ENCODE peak calls at places on chromosomes 5 and 9, in seven cellular contexts. G is coronary artery, Y is GM23248, F is AG04450, W is fibroblast of the aortic adventitia, D is posterior cingulate gyrus, K is smooth muscle cell of the brain vasculature. A is an unnamed sample.

GRCh38 chr5:177453852-177454396 is 7.3 kb downstream of the PRR7 start:
- DNase-seq in G (no peak), Y (peak; percentile 61), F (no peak), W (peak; percentile 32), D (peak; percentile 92), K (no peak), A (peak; percentile 35)

GRCh38 chr5:122957457-122957856 is 79.1 kb downstream of the PPIC start:
- DNase-seq in G (no peak), Y (no peak), F (no peak), W (no peak), D (no peak), K (no peak), A (no peak)

GRCh38 chr5:36237756-36238155 is 4.0 kb downstream of the NADK2 start:
- DNase-seq in G (no peak), Y (no peak), F (no peak), W (no peak), D (no peak), K (no peak), A (no peak)

GRCh38 chr5:51381801-51382507 is 1.3 kb upstream of the ISL1 start:
- DNase-seq in G (no peak), Y (no peak), F (no peak), W (peak; percentile 41), D (peak; percentile 14), K (no peak), A (peak; percentile 55)

GRCh38 chr9:2227468-2227867 is 212.3 kb downstream of the SMARCA2 start:
- DNase-seq in G (no peak), Y (peak; percentile 69), F (no peak), W (peak; percentile 90), D (no peak), K (no peak), A (no peak)

GRCh38 chr5:143033535-143034260 is 263.5 kb downstream of the ARHGAP26 start:
- DNase-seq in G (no peak), Y (peak; percentile 91), F (peak; percentile 81), W (peak; percentile 92), D (no peak), K (no peak), A (no peak)

GRCh38 chr5:16776611-16777251 is 159.4 kb downstream of the MYO10 start:
- DNase-seq in G (no peak), Y (no peak), F (no peak), W (no peak), D (peak; percentile 91), K (no peak), A (no peak)

GRCh38 chr5:124519396-124519795 is 227.0 kb downstream of the ZNF608 start:
- DNase-seq in G (no peak), Y (peak; percentile 91), F (peak; percentile 51), W (peak; percentile 88), D (peak; percentile 70), K (no peak), A (no peak)

GRCh38 chr9:72333758-72334157 is 31.2 kb downstream of the ZFAND5 start:
- DNase-seq in G (no peak), Y (no peak), F (no peak), W (no peak), D (no peak), K (no peak), A (no peak)

GRCh38 chr5:74949976-74950375 is 83.8 kb upstream of the FAM169A start:
- DNase-seq in G (no peak), Y (peak; percentile 69), F (no peak), W (no peak), D (no peak), K (no peak), A (no peak)

GRCh38 chr5:177508217-177508611 is 1.4 kb downstream of the DOK3 start:
- DNase-seq in G (no peak), Y (no peak), F (no peak), W (no peak), D (peak; percentile 83), K (no peak), A (no peak)

GRCh38 chr5:171535162-171535561 is 115.7 kb downstream of the FGF18 start:
- DNase-seq in G (no peak), Y (no peak), F (no peak), W (no peak), D (no peak), K (no peak), A (no peak)

GRCh38 chr5:76292923-76293322 is 110.2 kb upstream of the IQGAP2 start:
- DNase-seq in G (no peak), Y (no peak), F (no peak), W (no peak), D (no peak), K (no peak), A (no peak)

GRCh38 chr5:59380350-59380951 is 513.1 kb downstream of the PDE4D start:
- DNase-seq in G (no peak), Y (peak; percentile 73), F (peak; percentile 21), W (peak; percentile 73), D (no peak), K (peak; percentile 40), A (peak; percentile 48)

GRCh38 chr9:33375841-33376321 is 26.5 kb downstream of the AQP7 start:
- DNase-seq in G (no peak), Y (no peak), F (no peak), W (no peak), D (peak; percentile 92), K (no peak), A (no peak)

GRCh38 chr5:179311581-179311980 is 33.7 kb downstream of the ADAMTS2 start:
- DNase-seq in G (no peak), Y (no peak), F (no peak), W (no peak), D (peak; percentile 1), K (no peak), A (no peak)

GRCh38 chr9:30579810-30580209 is 1804.6 kb upstream of the ACO1 start:
- DNase-seq in G (no peak), Y (no peak), F (no peak), W (no peak), D (no peak), K (no peak), A (no peak)

GRCh38 chr9:15191358-15191757 is 115.7 kb downstream of the TTC39B start:
- DNase-seq in G (no peak), Y (no peak), F (no peak), W (no peak), D (no peak), K (no peak), A (no peak)

GRCh38 chr5:54902817-54903473 is 82.4 kb downstream of the ESM1 start:
- DNase-seq in G (no peak), Y (peak; percentile 60), F (no peak), W (peak; percentile 46), D (no peak), K (no peak), A (peak; percentile 74)

A was measured in DMS79 treated with DMSO at 0.1 percent for 48 hours.